ENCODE peak calls at places on chromosomes 16 and 17, in five cellular contexts. Q is HL-60, E is left ventricle myocardium inferior, S is IMR-90, M is PC-3. A is an unnamed sample.

GRCh38 chr17:20208717-20209116 is 199.6 kb downstream of the SPECC1 start:
- DNase-seq in Q (no peak), E (no peak), S (no peak), M (no peak), A (no peak)

GRCh38 chr16:89563639-89564392 is 3.3 kb downstream of the RPL13 start:
- DNase-seq in Q (no peak), E (no peak), S (no peak), M (no peak), A (no peak)

GRCh38 chr16:55465077-55465896 is 13.7 kb upstream of the MMP2 start:
- DNase-seq in Q (peak; percentile 83), E (peak; percentile 85), S (peak; percentile 79), M (peak; percentile 86), A (peak; percentile 86)

GRCh38 chr17:58054641-58055040 is 28.6 kb upstream of the DYNLL2 start:
- DNase-seq in Q (no peak), E (no peak), S (no peak), M (no peak), A (no peak)

GRCh38 chr17:28335959-28336871 is 654 bp downstream of the TNFAIP1 start:
- DNase-seq in Q (peak; percentile 10), E (peak; percentile 44), S (peak; percentile 94), M (peak; percentile 70), A (peak; percentile 91)

GRCh38 chr17:2064511-2064910 is 9.6 kb downstream of the HIC1 start:
- DNase-seq in Q (no peak), E (no peak), S (no peak), M (no peak), A (no peak)

GRCh38 chr16:11359370-11359769 is 14.1 kb downstream of the RMI2 start:
- DNase-seq in Q (no peak), E (no peak), S (peak; percentile 90), M (peak; percentile 92), A (peak; percentile 89)

GRCh38 chr16:83552193-83552592 is 255.6 kb upstream of the HSBP1 start:
- DNase-seq in Q (no peak), E (no peak), S (peak; percentile 77), M (peak; percentile 2), A (peak; percentile 63)

GRCh38 chr17:65533056-65533745 is 28.2 kb downstream of the AXIN2 start:
- DNase-seq in Q (no peak), E (no peak), S (no peak), M (no peak), A (no peak)

GRCh38 chr16:66924527-66925321 is 611 bp downstream of the RRAD start:
- DNase-seq in Q (no peak), E (peak; percentile 56), S (no peak), M (peak; percentile 23), A (peak; percentile 63)

DNA sequence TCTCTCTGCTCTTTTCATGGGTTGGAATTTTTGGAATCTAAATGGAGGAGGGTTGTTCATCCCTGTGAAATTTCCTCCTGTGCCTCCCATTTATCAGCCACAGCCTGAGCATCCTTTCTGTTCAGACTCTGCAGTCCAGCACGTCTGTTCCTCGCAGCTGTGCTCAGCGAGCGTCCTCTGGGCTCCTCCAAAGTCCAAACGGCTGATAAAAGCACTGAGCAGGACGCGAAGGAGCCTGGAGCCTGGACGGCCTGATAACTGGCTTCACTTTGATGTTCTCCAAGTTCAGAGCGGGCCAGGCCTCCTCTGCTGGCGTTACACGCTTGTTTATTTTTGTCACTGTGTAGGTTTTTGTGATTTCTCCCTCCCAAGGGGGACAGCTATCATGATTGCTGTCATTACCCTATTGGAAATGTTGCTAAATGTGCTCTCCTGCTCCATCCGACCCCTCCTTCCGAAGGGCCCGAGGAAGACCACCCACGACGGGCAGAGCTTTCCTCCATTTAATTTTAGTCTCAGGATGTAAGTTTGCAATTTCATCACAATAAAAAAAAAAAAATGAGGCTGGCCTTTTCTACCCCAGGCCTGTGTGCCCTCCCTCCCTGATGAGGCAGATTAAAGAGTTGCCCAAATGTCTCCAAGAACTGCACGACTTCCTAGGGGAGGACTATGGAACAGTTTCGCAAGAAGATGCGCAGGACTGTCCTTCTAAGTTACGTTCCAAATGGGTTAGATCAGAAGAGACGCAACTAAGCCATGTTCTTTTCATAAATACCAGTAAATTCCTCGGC is 290.5 kb upstream of the FOXF1 start:
- DNase-seq in Q (no peak), E (no peak), S (peak; percentile 73), M (no peak), A (no peak)
- H3K27ac ChIP-seq in Q (no peak overlapping the region), E (no peak overlapping the region), S (peak overlapping the region; percentile 96), M (no peak overlapping the region), A (no peak overlapping the region)

DNA sequence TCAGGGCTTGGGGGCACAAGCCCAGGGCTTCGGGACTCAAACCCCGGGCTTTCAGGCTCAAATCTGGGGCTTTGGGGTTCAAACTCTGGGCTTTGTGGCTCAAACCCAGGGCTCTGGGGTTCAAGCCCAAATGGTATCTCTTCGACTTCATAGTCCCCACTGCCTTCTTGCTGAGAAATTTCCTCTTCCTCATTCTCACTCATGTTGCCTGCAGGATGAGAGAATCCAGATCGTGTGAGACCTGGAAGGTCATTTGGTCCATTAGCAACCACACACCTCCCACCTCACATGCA is 576 bp downstream of the ZNF768 start:
- DNase-seq in Q (no peak), E (no peak), S (no peak), M (no peak), A (no peak)
- H3K27ac ChIP-seq in Q (peak overlapping the region; percentile 66), E (peak overlapping the region; percentile 98), S (peak overlapping the region; percentile 56), M (no peak overlapping the region), A (peak overlapping the region; percentile 90)

GRCh38 chr16:2476345-2476720 is 1.4 kb downstream of the TBC1D24 start:
- DNase-seq in Q (no peak), E (no peak), S (no peak), M (no peak), A (no peak)

GRCh38 chr16:2473425-2473926 is 1.5 kb upstream of the TBC1D24 start:
- DNase-seq in Q (no peak), E (no peak), S (no peak), M (peak; percentile 26), A (no peak)

GRCh38 chr16:2473999-2474876 is 689 bp upstream of the TBC1D24 start:
- DNase-seq in Q (peak; percentile 58), E (peak; percentile 56), S (peak; percentile 27), M (peak; percentile 37), A (peak; percentile 79)

GRCh38 chr16:2475413-2476344 is 752 bp downstream of the TBC1D24 start:
- DNase-seq in Q (no peak), E (no peak), S (no peak), M (no peak), A (peak; percentile 33)

DNA sequence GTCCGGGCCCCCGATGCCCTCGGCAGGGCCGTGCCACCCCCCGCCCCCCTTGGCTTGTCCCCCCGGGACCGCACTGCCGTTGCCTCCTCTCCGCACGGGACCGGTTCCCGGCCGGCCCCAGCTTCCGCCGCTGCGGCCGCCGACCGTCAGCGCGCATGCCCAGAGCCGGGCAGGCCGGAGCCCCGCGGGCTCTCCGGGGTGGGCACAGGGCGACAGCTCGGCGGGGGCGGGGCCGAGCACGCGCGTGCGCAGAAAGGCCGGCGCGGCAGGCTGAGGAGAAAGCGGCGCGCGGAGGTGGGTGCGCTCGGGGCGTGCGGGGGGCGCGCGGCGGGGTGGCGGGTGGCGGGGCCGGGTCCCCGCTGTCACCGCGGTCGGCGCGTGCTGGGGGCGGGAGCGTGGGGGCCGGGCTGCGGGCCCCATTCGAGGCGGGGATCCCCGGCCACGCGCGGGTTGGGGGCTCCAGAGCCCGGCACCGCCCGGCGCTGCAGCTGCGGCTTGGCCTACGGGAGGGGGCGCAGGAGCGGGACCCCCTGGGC is at the start of gene TBC1D24:
- DNase-seq in Q (peak; percentile 80), E (peak; percentile 88), S (peak; percentile 72), M (peak; percentile 83), A (peak; percentile 92)
- H3K27ac ChIP-seq in Q (peak within 1 kb of the TSS; percentile 86), E (peak within 1 kb of the TSS; percentile 91), S (peak within 1 kb of the TSS; percentile 92), M (no peak within 1 kb of the TSS), A (peak within 1 kb of the TSS; percentile 49)

DNA sequence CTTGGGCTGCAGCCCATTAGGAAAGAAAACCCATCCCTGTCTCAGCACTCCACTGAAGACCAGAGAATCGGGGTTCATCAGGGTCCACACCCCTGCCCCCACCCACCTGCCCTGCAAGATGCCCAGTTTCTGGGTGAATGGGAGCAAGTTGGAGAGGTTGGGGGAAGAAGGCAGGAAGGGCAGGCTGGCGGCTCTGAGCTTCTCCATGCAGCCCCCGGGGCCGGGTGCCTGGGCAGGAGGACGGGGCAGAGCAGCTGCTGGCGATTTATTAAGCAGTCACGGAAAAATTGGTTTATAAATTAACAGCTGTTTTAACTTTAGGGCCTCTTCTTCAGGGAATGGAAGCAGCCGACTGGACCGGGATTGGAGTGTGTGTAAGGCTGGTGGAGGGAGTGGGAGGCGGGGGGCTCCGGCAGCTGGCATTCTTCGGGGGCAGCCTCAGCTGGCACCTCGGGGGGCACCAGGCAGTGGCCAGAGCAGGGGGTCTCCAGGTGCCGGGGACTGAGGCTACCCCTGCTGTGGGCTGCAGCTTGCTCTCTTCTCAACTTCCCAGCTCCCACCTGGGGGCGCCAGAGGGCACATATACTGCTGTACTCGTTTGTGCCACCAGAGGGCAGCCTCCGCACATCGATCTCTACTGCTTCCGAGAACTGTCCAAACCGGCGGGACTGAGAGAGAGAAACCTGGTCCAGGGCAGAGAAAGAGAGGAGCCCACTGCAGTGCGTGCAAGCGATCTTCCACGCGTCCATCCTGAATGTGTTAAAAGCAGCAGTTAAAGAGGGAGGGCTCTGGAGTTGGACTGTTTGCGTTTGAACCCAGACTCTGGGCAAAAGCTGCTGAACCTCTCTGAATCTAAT is 5.0 kb upstream of the PPP1R1B start:
- DNase-seq in Q (peak; percentile 88), E (peak; percentile 85), S (peak; percentile 69), M (peak; percentile 84), A (peak; percentile 85)
- H3K27ac ChIP-seq in Q (no peak overlapping the region), E (no peak overlapping the region), S (no peak overlapping the region), M (no peak overlapping the region), A (no peak overlapping the region)

DNA sequence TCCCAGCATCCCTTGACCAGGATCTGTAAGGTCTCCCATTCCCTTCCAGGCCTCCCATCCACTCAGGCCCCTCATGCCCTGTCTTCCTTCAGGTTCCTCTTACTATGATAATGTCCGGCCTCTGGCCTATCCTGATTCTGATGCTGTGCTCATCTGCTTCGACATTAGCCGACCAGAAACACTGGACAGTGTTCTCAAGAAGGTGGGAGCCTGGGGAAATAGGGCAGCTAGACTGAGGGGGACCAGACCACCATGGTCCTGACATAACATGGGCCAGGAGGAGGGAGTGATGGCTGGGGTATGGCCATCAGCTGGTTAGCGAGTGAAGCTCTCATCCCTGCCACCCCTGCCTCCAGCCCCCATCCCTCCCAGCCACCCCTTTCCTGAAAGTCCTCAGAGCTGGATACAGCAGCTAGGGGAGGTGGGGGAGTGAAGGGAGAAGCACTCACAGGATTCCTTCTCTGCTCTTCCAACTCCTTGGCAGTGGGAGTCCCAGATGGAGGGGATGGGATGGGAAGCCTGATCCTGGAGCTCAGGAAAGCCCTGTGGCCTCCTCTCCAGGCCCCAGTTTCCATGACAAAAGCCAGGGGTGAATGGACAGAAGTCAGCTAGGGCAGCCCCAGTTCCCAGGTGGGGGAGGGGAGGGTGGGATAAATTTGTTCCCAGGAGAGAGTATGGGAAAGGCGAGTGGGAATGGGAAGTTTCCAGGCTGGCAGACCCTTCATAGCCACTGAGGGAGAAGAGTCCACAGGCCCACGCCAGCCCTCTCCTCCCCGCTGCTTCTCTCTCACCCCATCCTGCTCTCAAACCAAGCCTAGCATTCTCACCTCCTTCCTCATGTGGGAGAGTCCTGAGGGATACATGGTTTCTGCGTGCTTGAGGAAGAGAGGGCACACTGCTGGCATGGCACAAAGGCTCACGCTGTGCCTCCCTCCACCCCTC is 2.3 kb downstream of the RND2 start:
- DNase-seq in Q (no peak), E (no peak), S (no peak), M (no peak), A (no peak)
- H3K27ac ChIP-seq in Q (no peak overlapping the region), E (no peak overlapping the region), S (no peak overlapping the region), M (no peak overlapping the region), A (no peak overlapping the region)

DNA sequence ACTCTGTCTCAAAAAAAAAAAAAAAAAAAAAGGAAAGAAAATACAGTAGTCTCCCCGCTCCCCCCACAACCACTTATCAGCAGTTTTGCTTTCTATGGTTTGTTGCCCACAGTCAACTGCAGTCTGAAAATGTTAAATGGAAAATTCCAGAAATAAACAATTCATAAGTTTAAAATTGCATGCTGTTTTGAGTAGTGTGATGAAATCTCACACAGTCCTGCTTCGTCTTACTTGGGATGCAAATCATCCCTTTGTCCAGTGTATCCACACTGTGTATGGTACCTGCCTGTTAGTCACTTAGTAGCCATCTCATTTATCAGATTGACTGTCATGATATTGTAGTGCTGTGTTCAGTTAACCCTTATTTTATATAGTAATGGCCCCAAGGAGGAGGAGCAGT is 41.5 kb downstream of the NF1 start:
- DNase-seq in Q (no peak), E (no peak), S (peak; percentile 54), M (peak; percentile 10), A (peak; percentile 62)
- H3K27ac ChIP-seq in Q (no peak overlapping the region), E (no peak overlapping the region), S (no peak overlapping the region), M (no peak overlapping the region), A (no peak overlapping the region)

A was measured in GM23248.